ENCODE peak calls at places on chromosomes 1 and 21, in four cellular contexts. One of them, this sample, is unnamed.

GRCh38 chr1:178093958-178094751 is at the start of gene RASAL2:
- DNase-seq in mucosa of gallbladder: peak
- DNase-seq in germinal center: peak
- DNase-seq in M059J: peak
- DNase-seq in this sample: peak

GRCh38 chr1:174206148-174206826 is 47.0 kb downstream of the RABGAP1L start:
- DNase-seq in M059J: peak
- DNase-seq in germinal center: no peak
- DNase-seq in mucosa of gallbladder: no peak
- DNase-seq in this sample: no peak

GRCh38 chr1:209427811-209428210 is 155.7 kb upstream of the CAMK1G start:
- DNase-seq in M059J: no peak
- DNase-seq in mucosa of gallbladder: no peak
- DNase-seq in germinal center: no peak
- DNase-seq in this sample: no peak

GRCh38 chr21:37658994-37659458 is 257.2 kb downstream of the KCNJ6 start:
- DNase-seq in mucosa of gallbladder: peak
- DNase-seq in germinal center: no peak
- DNase-seq in M059J: peak
- DNase-seq in this sample: no peak

GRCh38 chr21:37712204-37712934 is 203.9 kb downstream of the KCNJ6 start:
- DNase-seq in M059J: peak
- DNase-seq in mucosa of gallbladder: peak
- DNase-seq in germinal center: peak
- DNase-seq in this sample: peak

GRCh38 chr1:228334226-228334935 is 72.3 kb downstream of the TRIM11 start:
- DNase-seq in germinal center: no peak
- DNase-seq in M059J: no peak
- DNase-seq in mucosa of gallbladder: no peak
- DNase-seq in this sample: no peak

GRCh38 chr1:218938259-218938658 is 235.4 kb upstream of the LYPLAL1 start:
- DNase-seq in mucosa of gallbladder: no peak
- DNase-seq in germinal center: no peak
- DNase-seq in M059J: peak
- DNase-seq in this sample: no peak

GRCh38 chr1:155873860-155874259 is 14.5 kb downstream of the SYT11 start:
- DNase-seq in germinal center: no peak
- DNase-seq in M059J: peak
- DNase-seq in mucosa of gallbladder: no peak
- DNase-seq in this sample: peak

GRCh38 chr1:32736812-32737791 is 34.5 kb upstream of the SYNC start:
- DNase-seq in germinal center: no peak
- DNase-seq in M059J: no peak
- DNase-seq in mucosa of gallbladder: peak
- DNase-seq in this sample: no peak

GRCh38 chr1:34759472-34760357 is at the start of gene GJB4:
- DNase-seq in germinal center: no peak
- DNase-seq in M059J: peak
- DNase-seq in mucosa of gallbladder: peak
- DNase-seq in this sample: no peak

GRCh38 chr1:94045465-94046056 is 75.4 kb downstream of the ABCA4 start:
- DNase-seq in mucosa of gallbladder: peak
- DNase-seq in germinal center: peak
- DNase-seq in M059J: peak
- DNase-seq in this sample: peak

GRCh38 chr1:32892368-32893197 is 6.3 kb downstream of the HPCA start:
- DNase-seq in M059J: peak
- DNase-seq in germinal center: peak
- DNase-seq in mucosa of gallbladder: no peak
- DNase-seq in this sample: peak

GRCh38 chr1:64396817-64397216 is 73.1 kb upstream of the CACHD1 start:
- DNase-seq in M059J: no peak
- DNase-seq in mucosa of gallbladder: no peak
- DNase-seq in germinal center: no peak
- DNase-seq in this sample: no peak

GRCh38 chr1:2347907-2348306 is 43.4 kb downstream of the MORN1 start:
- DNase-seq in germinal center: no peak
- DNase-seq in M059J: no peak
- DNase-seq in mucosa of gallbladder: no peak
- DNase-seq in this sample: no peak

GRCh38 chr1:93330617-93331016 is 15.1 kb upstream of the DR1 start:
- DNase-seq in M059J: no peak
- DNase-seq in germinal center: no peak
- DNase-seq in mucosa of gallbladder: no peak
- DNase-seq in this sample: no peak

GRCh38 chr1:199173356-199173755 is 534.5 kb downstream of the PTPRC start:
- DNase-seq in M059J: peak
- DNase-seq in germinal center: peak
- DNase-seq in mucosa of gallbladder: no peak
- DNase-seq in this sample: no peak

GRCh38 chr1:63411081-63411480 is 43.7 kb downstream of the ALG6 start:
- DNase-seq in M059J: no peak
- DNase-seq in germinal center: no peak
- DNase-seq in mucosa of gallbladder: no peak
- DNase-seq in this sample: no peak

GRCh38 chr1:91165033-91165654 is 143.3 kb upstream of the ZNF644 start:
- DNase-seq in mucosa of gallbladder: peak
- DNase-seq in M059J: peak
- DNase-seq in germinal center: peak
- DNase-seq in this sample: peak

GRCh38 chr1:99481391-99481996 is 164.4 kb upstream of the PALMD start:
- DNase-seq in M059J: peak
- DNase-seq in germinal center: peak
- DNase-seq in mucosa of gallbladder: peak
- DNase-seq in this sample: peak

GRCh38 chr1:232574867-232575523 is 54.9 kb downstream of the SIPA1L2 start:
- DNase-seq in M059J: peak
- DNase-seq in mucosa of gallbladder: no peak
- DNase-seq in germinal center: no peak
- DNase-seq in this sample: no peak

GRCh38 chr1:166167395-166167922 is 658 bp upstream of the FAM78B start:
- DNase-seq in M059J: no peak
- DNase-seq in germinal center: peak
- DNase-seq in mucosa of gallbladder: no peak
- DNase-seq in this sample: no peak

GRCh38 chr1:236768601-236769000 is 26.5 kb upstream of the MTR start:
- DNase-seq in mucosa of gallbladder: no peak
- DNase-seq in germinal center: no peak
- DNase-seq in M059J: no peak
- DNase-seq in this sample: no peak

GRCh38 chr1:193479187-193479586 is 292.8 kb upstream of the B3GALT2 start:
- DNase-seq in mucosa of gallbladder: peak
- DNase-seq in germinal center: peak
- DNase-seq in M059J: peak
- DNase-seq in this sample: peak

GRCh38 chr1:117166076-117166475 is 44.5 kb upstream of the TRIM45 start:
- DNase-seq in germinal center: no peak
- DNase-seq in mucosa of gallbladder: no peak
- DNase-seq in M059J: peak
- DNase-seq in this sample: no peak

This sample was measured in thyroid gland.